ENCODE peak calls at places on chromosomes 11 and 22, in ten cellular contexts. One of them, this sample, is unnamed.

GRCh38 chr11:64900263-64900678 is 16.7 kb downstream of the ATG2A start:
- DNase-seq in IMR-90: peak
- DNase-seq in uterus: no peak
- DNase-seq in A549: peak
- DNase-seq in tibial nerve: no peak
- DNase-seq in adrenal gland: no peak
- DNase-seq in H54: peak
- DNase-seq in right lobe of liver: no peak
- DNase-seq in sigmoid colon: no peak
- DNase-seq in upper lobe of left lung: peak
- DNase-seq in this sample: no peak

GRCh38 chr11:47941907-47942558 is 38.3 kb upstream of the PTPRJ start:
- DNase-seq in sigmoid colon: no peak
- DNase-seq in right lobe of liver: peak
- DNase-seq in upper lobe of left lung: no peak
- DNase-seq in uterus: no peak
- DNase-seq in adrenal gland: no peak
- DNase-seq in tibial nerve: no peak
- DNase-seq in H54: no peak
- DNase-seq in A549: no peak
- DNase-seq in IMR-90: no peak
- DNase-seq in this sample: no peak

GRCh38 chr11:17848709-17849108 is 114.1 kb downstream of the KCNC1 start:
- DNase-seq in adrenal gland: no peak
- DNase-seq in right lobe of liver: no peak
- DNase-seq in upper lobe of left lung: no peak
- DNase-seq in tibial nerve: no peak
- DNase-seq in IMR-90: no peak
- DNase-seq in uterus: no peak
- DNase-seq in H54: no peak
- DNase-seq in A549: no peak
- DNase-seq in sigmoid colon: no peak
- DNase-seq in this sample: no peak

GRCh38 chr11:124801014-124801413 is 808 bp upstream of the MSANTD2 start:
- DNase-seq in H54: no peak
- DNase-seq in tibial nerve: no peak
- DNase-seq in A549: no peak
- DNase-seq in upper lobe of left lung: no peak
- DNase-seq in IMR-90: peak
- DNase-seq in adrenal gland: peak
- DNase-seq in sigmoid colon: no peak
- DNase-seq in right lobe of liver: no peak
- DNase-seq in uterus: no peak
- DNase-seq in this sample: no peak

GRCh38 chr11:94826415-94826814 is 58.3 kb downstream of the AMOTL1 start:
- DNase-seq in right lobe of liver: no peak
- DNase-seq in tibial nerve: no peak
- DNase-seq in A549: no peak
- DNase-seq in uterus: no peak
- DNase-seq in H54: no peak
- DNase-seq in upper lobe of left lung: no peak
- DNase-seq in sigmoid colon: no peak
- DNase-seq in adrenal gland: no peak
- DNase-seq in IMR-90: no peak
- DNase-seq in this sample: no peak

GRCh38 chr11:111205622-111206385 is 39.7 kb upstream of the POU2AF2 start:
- DNase-seq in uterus: no peak
- DNase-seq in adrenal gland: no peak
- DNase-seq in H54: no peak
- DNase-seq in A549: no peak
- DNase-seq in sigmoid colon: no peak
- DNase-seq in IMR-90: no peak
- DNase-seq in right lobe of liver: no peak
- DNase-seq in upper lobe of left lung: no peak
- DNase-seq in tibial nerve: no peak
- DNase-seq in this sample: no peak

GRCh38 chr11:17163742-17164141 is 44.0 kb downstream of the PIK3C2A start:
- DNase-seq in uterus: no peak
- DNase-seq in upper lobe of left lung: no peak
- DNase-seq in adrenal gland: no peak
- DNase-seq in H54: no peak
- DNase-seq in tibial nerve: no peak
- DNase-seq in right lobe of liver: no peak
- DNase-seq in IMR-90: no peak
- DNase-seq in A549: no peak
- DNase-seq in sigmoid colon: no peak
- DNase-seq in this sample: no peak

GRCh38 chr11:17734986-17735822 is 623 bp downstream of the KCNC1 start:
- DNase-seq in tibial nerve: peak
- DNase-seq in H54: peak
- DNase-seq in A549: peak
- DNase-seq in upper lobe of left lung: peak
- DNase-seq in IMR-90: peak
- DNase-seq in uterus: peak
- DNase-seq in sigmoid colon: peak
- DNase-seq in right lobe of liver: peak
- DNase-seq in adrenal gland: peak
- DNase-seq in this sample: peak

GRCh38 chr11:90668502-90668901 is 445.7 kb upstream of the CHORDC1 start:
- DNase-seq in right lobe of liver: no peak
- DNase-seq in tibial nerve: no peak
- DNase-seq in IMR-90: no peak
- DNase-seq in sigmoid colon: no peak
- DNase-seq in A549: no peak
- DNase-seq in H54: no peak
- DNase-seq in uterus: no peak
- DNase-seq in upper lobe of left lung: no peak
- DNase-seq in adrenal gland: no peak
- DNase-seq in this sample: no peak

GRCh38 chr22:31085493-31085824 is 4.3 kb downstream of the SMTN start:
- DNase-seq in tibial nerve: no peak
- DNase-seq in right lobe of liver: no peak
- DNase-seq in uterus: no peak
- DNase-seq in A549: no peak
- DNase-seq in adrenal gland: no peak
- DNase-seq in H54: no peak
- DNase-seq in sigmoid colon: peak
- DNase-seq in upper lobe of left lung: no peak
- DNase-seq in IMR-90: no peak
- DNase-seq in this sample: no peak

GRCh38 chr11:32830413-32830738 is 649 bp downstream of the PRRG4 start:
- DNase-seq in IMR-90: no peak
- DNase-seq in sigmoid colon: no peak
- DNase-seq in upper lobe of left lung: no peak
- DNase-seq in right lobe of liver: peak
- DNase-seq in H54: no peak
- DNase-seq in adrenal gland: no peak
- DNase-seq in A549: no peak
- DNase-seq in tibial nerve: no peak
- DNase-seq in uterus: no peak
- DNase-seq in this sample: peak

GRCh38 chr22:49885881-49886280 is 32.2 kb downstream of the ZBED4 start:
- DNase-seq in upper lobe of left lung: peak
- DNase-seq in sigmoid colon: no peak
- DNase-seq in right lobe of liver: no peak
- DNase-seq in adrenal gland: no peak
- DNase-seq in tibial nerve: no peak
- DNase-seq in IMR-90: no peak
- DNase-seq in uterus: no peak
- DNase-seq in A549: no peak
- DNase-seq in H54: no peak
- DNase-seq in this sample: no peak

GRCh38 chr22:49885281-49885680 is 31.6 kb downstream of the ZBED4 start:
- DNase-seq in sigmoid colon: no peak
- DNase-seq in uterus: no peak
- DNase-seq in tibial nerve: no peak
- DNase-seq in right lobe of liver: no peak
- DNase-seq in A549: no peak
- DNase-seq in adrenal gland: no peak
- DNase-seq in IMR-90: no peak
- DNase-seq in upper lobe of left lung: no peak
- DNase-seq in H54: no peak
- DNase-seq in this sample: no peak

GRCh38 chr22:49887074-49887471 is 31.2 kb downstream of the ALG12 start:
- DNase-seq in tibial nerve: no peak
- DNase-seq in sigmoid colon: no peak
- DNase-seq in A549: no peak
- DNase-seq in right lobe of liver: no peak
- DNase-seq in H54: no peak
- DNase-seq in IMR-90: no peak
- DNase-seq in adrenal gland: no peak
- DNase-seq in upper lobe of left lung: no peak
- DNase-seq in uterus: no peak
- DNase-seq in this sample: no peak

GRCh38 chr22:49887716-49888115 is 30.5 kb downstream of the ALG12 start:
- DNase-seq in right lobe of liver: no peak
- DNase-seq in H54: no peak
- DNase-seq in adrenal gland: no peak
- DNase-seq in tibial nerve: no peak
- DNase-seq in upper lobe of left lung: no peak
- DNase-seq in sigmoid colon: no peak
- DNase-seq in A549: no peak
- DNase-seq in IMR-90: no peak
- DNase-seq in uterus: no peak
- DNase-seq in this sample: no peak

DNA sequence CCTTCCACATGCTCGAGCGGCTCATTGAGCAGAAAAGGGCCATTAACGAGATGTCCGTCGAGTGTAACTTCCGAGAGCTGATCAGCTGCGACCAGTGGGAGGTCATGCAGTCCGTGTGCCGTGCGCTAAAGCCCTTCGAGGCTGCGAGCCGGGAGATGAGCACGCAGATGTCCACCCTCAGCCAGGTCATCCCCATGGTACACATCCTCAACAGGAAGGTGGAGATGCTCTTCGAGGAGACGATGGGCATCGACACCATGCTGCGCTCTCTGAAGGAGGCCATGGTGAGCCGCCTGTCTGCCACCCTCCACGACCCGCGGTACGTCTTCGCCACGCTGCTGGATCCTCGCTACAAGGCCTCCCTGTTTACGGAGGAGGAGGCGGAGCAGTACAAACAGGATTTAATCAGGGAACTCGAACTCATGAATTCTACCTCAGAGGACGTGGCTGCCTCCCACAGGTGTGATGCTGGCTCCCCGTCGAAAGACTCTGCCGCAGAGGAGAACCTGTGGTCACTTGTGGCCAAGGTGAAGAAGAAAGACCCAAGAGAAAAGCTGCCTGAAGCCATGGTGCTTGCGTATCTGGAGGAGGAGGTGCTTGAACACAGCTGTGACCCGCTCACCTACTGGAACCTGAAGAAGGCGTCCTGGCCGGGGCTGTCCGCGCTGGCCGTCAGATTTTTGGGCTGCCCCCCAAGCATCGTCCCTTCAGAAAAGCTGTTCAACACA is 31.7 kb downstream of the ALG12 start:
- DNase-seq in uterus: no peak
- DNase-seq in right lobe of liver: no peak
- DNase-seq in H54: no peak
- DNase-seq in upper lobe of left lung: no peak
- DNase-seq in sigmoid colon: no peak
- DNase-seq in IMR-90: no peak
- DNase-seq in A549: no peak
- DNase-seq in adrenal gland: no peak
- DNase-seq in tibial nerve: no peak
- DNase-seq in this sample: no peak
- TF ChIP-seq POLR2A in uterus: no peak
- TF ChIP-seq POLR2A in right lobe of liver: no peak
- TF ChIP-seq POLR2A in H54: no peak
- TF ChIP-seq POLR2A in upper lobe of left lung: no peak
- TF ChIP-seq POLR2A in sigmoid colon: no peak
- TF ChIP-seq POLR2A in IMR-90: no peak
- TF ChIP-seq POLR2A in A549: no peak
- TF ChIP-seq POLR2A in adrenal gland: no peak
- TF ChIP-seq POLR2A in tibial nerve: no peak
- TF ChIP-seq POLR2A in this sample: no peak

DNA sequence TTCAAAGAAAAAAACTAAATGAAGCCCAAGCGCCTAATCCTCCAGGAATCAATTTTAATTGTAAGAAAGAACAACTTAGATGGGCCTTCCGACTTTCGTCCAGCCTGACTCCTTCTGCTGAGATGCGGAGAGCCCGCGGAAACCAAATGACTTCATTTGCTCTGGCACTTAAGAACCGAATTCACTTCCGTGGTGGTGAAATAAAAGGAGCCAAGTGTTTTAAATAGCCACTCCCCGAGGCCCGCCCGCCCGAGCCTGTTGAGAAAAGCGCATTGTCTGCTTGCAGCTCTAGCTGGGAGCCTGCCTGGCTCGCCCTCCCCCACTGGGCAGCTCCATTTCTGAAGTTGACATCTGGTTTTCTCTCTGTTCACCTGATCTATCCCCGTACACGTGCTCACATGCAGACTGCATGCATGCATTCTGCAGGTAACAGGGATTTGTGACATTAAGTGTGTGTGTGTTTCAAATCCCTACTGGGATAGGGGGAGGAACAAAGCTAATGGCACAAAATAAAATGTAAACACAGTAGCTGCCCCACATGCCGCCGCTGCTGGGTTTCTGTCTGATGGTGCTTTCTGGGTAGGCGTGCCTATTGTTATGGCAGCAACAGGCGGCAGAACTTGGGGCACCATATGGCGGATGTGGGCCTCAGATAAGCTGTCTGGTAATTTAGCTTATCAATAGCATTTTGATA is 6.2 kb downstream of the TEAD1 start:
- DNase-seq in right lobe of liver: no peak
- DNase-seq in adrenal gland: no peak
- DNase-seq in H54: no peak
- DNase-seq in uterus: peak
- DNase-seq in sigmoid colon: peak
- DNase-seq in tibial nerve: peak
- DNase-seq in upper lobe of left lung: peak
- DNase-seq in IMR-90: peak
- DNase-seq in A549: no peak
- DNase-seq in this sample: peak
- TF ChIP-seq POLR2A in right lobe of liver: no peak
- TF ChIP-seq POLR2A in adrenal gland: no peak
- TF ChIP-seq POLR2A in H54: no peak
- TF ChIP-seq POLR2A in uterus: no peak
- TF ChIP-seq POLR2A in sigmoid colon: peak
- TF ChIP-seq POLR2A in tibial nerve: peak
- TF ChIP-seq POLR2A in upper lobe of left lung: no peak
- TF ChIP-seq POLR2A in IMR-90: peak
- TF ChIP-seq POLR2A in A549: peak
- TF ChIP-seq POLR2A in this sample: no peak

GRCh38 chr11:27622541-27623300 is 77.5 kb downstream of the BDNF start:
- DNase-seq in A549: no peak
- DNase-seq in IMR-90: no peak
- DNase-seq in H54: no peak
- DNase-seq in right lobe of liver: no peak
- DNase-seq in sigmoid colon: no peak
- DNase-seq in uterus: no peak
- DNase-seq in upper lobe of left lung: no peak
- DNase-seq in adrenal gland: no peak
- DNase-seq in tibial nerve: no peak
- DNase-seq in this sample: no peak
- TF ChIP-seq POLR2A in A549: no peak
- TF ChIP-seq POLR2A in IMR-90: no peak
- TF ChIP-seq POLR2A in H54: no peak
- TF ChIP-seq POLR2A in right lobe of liver: no peak
- TF ChIP-seq POLR2A in sigmoid colon: no peak
- TF ChIP-seq POLR2A in uterus: no peak
- TF ChIP-seq POLR2A in upper lobe of left lung: no peak
- TF ChIP-seq POLR2A in adrenal gland: no peak
- TF ChIP-seq POLR2A in tibial nerve: no peak
- TF ChIP-seq POLR2A in this sample: no peak

GRCh38 chr22:28817919-28818859 is 17.8 kb upstream of the XBP1 start:
- DNase-seq in right lobe of liver: peak
- DNase-seq in uterus: no peak
- DNase-seq in IMR-90: no peak
- DNase-seq in A549: no peak
- DNase-seq in adrenal gland: peak
- DNase-seq in tibial nerve: no peak
- DNase-seq in sigmoid colon: peak
- DNase-seq in upper lobe of left lung: no peak
- DNase-seq in H54: no peak
- DNase-seq in this sample: peak
- TF ChIP-seq POLR2A in right lobe of liver: no peak
- TF ChIP-seq POLR2A in uterus: no peak
- TF ChIP-seq POLR2A in IMR-90: no peak
- TF ChIP-seq POLR2A in A549: no peak
- TF ChIP-seq POLR2A in adrenal gland: peak
- TF ChIP-seq POLR2A in tibial nerve: no peak
- TF ChIP-seq POLR2A in sigmoid colon: no peak
- TF ChIP-seq POLR2A in upper lobe of left lung: no peak
- TF ChIP-seq POLR2A in H54: no peak
- TF ChIP-seq POLR2A in this sample: no peak